ENCODE peak calls at places on chromosomes 11 and 22, in ten cellular contexts. One of them, this sample, is unnamed.

GRCh38 chr11:73399159-73400090 is 23.2 kb downstream of the RELT start:
- DNase-seq in HepG2: no peak
- DNase-seq in endothelial cell of umbilical vein: peak
- DNase-seq in left ventricle myocardium inferior: no peak
- DNase-seq in OCI-LY7: no peak
- DNase-seq in astrocyte: no peak
- DNase-seq in colonic mucosa: no peak
- DNase-seq in tibial nerve: peak
- DNase-seq in uterus: no peak
- DNase-seq in cardiac muscle cell: no peak
- DNase-seq in this sample: peak

GRCh38 chr22:37745548-37746365 is 48.9 kb downstream of the TRIOBP start:
- DNase-seq in HepG2: peak
- DNase-seq in endothelial cell of umbilical vein: peak
- DNase-seq in left ventricle myocardium inferior: peak
- DNase-seq in OCI-LY7: peak
- DNase-seq in astrocyte: peak
- DNase-seq in colonic mucosa: peak
- DNase-seq in tibial nerve: peak
- DNase-seq in uterus: peak
- DNase-seq in cardiac muscle cell: peak
- DNase-seq in this sample: peak

GRCh38 chr11:31788066-31788465 is 23.1 kb downstream of the PAX6 start:
- DNase-seq in HepG2: no peak
- DNase-seq in endothelial cell of umbilical vein: no peak
- DNase-seq in left ventricle myocardium inferior: no peak
- DNase-seq in OCI-LY7: no peak
- DNase-seq in astrocyte: no peak
- DNase-seq in colonic mucosa: no peak
- DNase-seq in tibial nerve: no peak
- DNase-seq in uterus: no peak
- DNase-seq in cardiac muscle cell: no peak
- DNase-seq in this sample: no peak

GRCh38 chr22:42785706-42786499 is 65.2 kb upstream of the A4GALT start:
- DNase-seq in HepG2: no peak
- DNase-seq in endothelial cell of umbilical vein: no peak
- DNase-seq in left ventricle myocardium inferior: no peak
- DNase-seq in OCI-LY7: no peak
- DNase-seq in astrocyte: no peak
- DNase-seq in colonic mucosa: no peak
- DNase-seq in tibial nerve: no peak
- DNase-seq in uterus: no peak
- DNase-seq in cardiac muscle cell: no peak
- DNase-seq in this sample: no peak

GRCh38 chr22:37665487-37665886 is 7.0 kb downstream of the PDXP start:
- DNase-seq in HepG2: no peak
- DNase-seq in endothelial cell of umbilical vein: no peak
- DNase-seq in left ventricle myocardium inferior: no peak
- DNase-seq in OCI-LY7: no peak
- DNase-seq in astrocyte: no peak
- DNase-seq in colonic mucosa: no peak
- DNase-seq in tibial nerve: no peak
- DNase-seq in uterus: no peak
- DNase-seq in cardiac muscle cell: no peak
- DNase-seq in this sample: no peak

GRCh38 chr22:46986788-46987187 is 224.3 kb downstream of the TBC1D22A start:
- DNase-seq in HepG2: no peak
- DNase-seq in endothelial cell of umbilical vein: no peak
- DNase-seq in left ventricle myocardium inferior: no peak
- DNase-seq in OCI-LY7: no peak
- DNase-seq in astrocyte: no peak
- DNase-seq in colonic mucosa: no peak
- DNase-seq in tibial nerve: no peak
- DNase-seq in uterus: no peak
- DNase-seq in cardiac muscle cell: no peak
- DNase-seq in this sample: no peak

GRCh38 chr11:121041072-121041471 is 17.2 kb downstream of the TBCEL start:
- DNase-seq in HepG2: no peak
- DNase-seq in endothelial cell of umbilical vein: no peak
- DNase-seq in left ventricle myocardium inferior: no peak
- DNase-seq in OCI-LY7: no peak
- DNase-seq in astrocyte: no peak
- DNase-seq in colonic mucosa: no peak
- DNase-seq in tibial nerve: no peak
- DNase-seq in uterus: no peak
- DNase-seq in cardiac muscle cell: no peak
- DNase-seq in this sample: no peak

GRCh38 chr22:45671051-45671782 is 417 bp upstream of the ATXN10 start:
- DNase-seq in HepG2: no peak
- DNase-seq in endothelial cell of umbilical vein: peak
- DNase-seq in left ventricle myocardium inferior: no peak
- DNase-seq in OCI-LY7: no peak
- DNase-seq in astrocyte: no peak
- DNase-seq in colonic mucosa: peak
- DNase-seq in tibial nerve: no peak
- DNase-seq in uterus: no peak
- DNase-seq in cardiac muscle cell: no peak
- DNase-seq in this sample: peak

GRCh38 chr11:96393753-96394348 is 4.0 kb downstream of the JRKL start:
- DNase-seq in HepG2: peak
- DNase-seq in endothelial cell of umbilical vein: peak
- DNase-seq in left ventricle myocardium inferior: no peak
- DNase-seq in OCI-LY7: peak
- DNase-seq in astrocyte: peak
- DNase-seq in colonic mucosa: no peak
- DNase-seq in tibial nerve: no peak
- DNase-seq in uterus: no peak
- DNase-seq in cardiac muscle cell: peak
- DNase-seq in this sample: no peak

GRCh38 chr11:2929511-2929879 is 275 bp upstream of the PHLDA2 start:
- DNase-seq in HepG2: no peak
- DNase-seq in endothelial cell of umbilical vein: peak
- DNase-seq in left ventricle myocardium inferior: no peak
- DNase-seq in OCI-LY7: no peak
- DNase-seq in astrocyte: peak
- DNase-seq in colonic mucosa: peak
- DNase-seq in tibial nerve: no peak
- DNase-seq in uterus: no peak
- DNase-seq in cardiac muscle cell: peak
- DNase-seq in this sample: peak

GRCh38 chr22:20141186-20142077 is 9.4 kb downstream of the CCDC188 start:
- DNase-seq in HepG2: no peak
- DNase-seq in endothelial cell of umbilical vein: no peak
- DNase-seq in left ventricle myocardium inferior: no peak
- DNase-seq in OCI-LY7: no peak
- DNase-seq in astrocyte: peak
- DNase-seq in colonic mucosa: no peak
- DNase-seq in tibial nerve: no peak
- DNase-seq in uterus: no peak
- DNase-seq in cardiac muscle cell: peak
- DNase-seq in this sample: no peak

GRCh38 chr22:20979940-20980453 is 2.1 kb upstream of the LZTR1 start:
- DNase-seq in HepG2: peak
- DNase-seq in endothelial cell of umbilical vein: no peak
- DNase-seq in left ventricle myocardium inferior: no peak
- DNase-seq in OCI-LY7: no peak
- DNase-seq in astrocyte: no peak
- DNase-seq in colonic mucosa: no peak
- DNase-seq in tibial nerve: no peak
- DNase-seq in uterus: no peak
- DNase-seq in cardiac muscle cell: no peak
- DNase-seq in this sample: no peak

GRCh38 chr11:124865902-124866851 is 945 bp downstream of the ROBO3 start:
- DNase-seq in HepG2: no peak
- DNase-seq in endothelial cell of umbilical vein: peak
- DNase-seq in left ventricle myocardium inferior: no peak
- DNase-seq in OCI-LY7: no peak
- DNase-seq in astrocyte: no peak
- DNase-seq in colonic mucosa: peak
- DNase-seq in tibial nerve: no peak
- DNase-seq in uterus: no peak
- DNase-seq in cardiac muscle cell: peak
- DNase-seq in this sample: peak

GRCh38 chr22:17634696-17635095 is 3.9 kb upstream of the BCL2L13 start:
- DNase-seq in HepG2: no peak
- DNase-seq in endothelial cell of umbilical vein: no peak
- DNase-seq in left ventricle myocardium inferior: no peak
- DNase-seq in OCI-LY7: no peak
- DNase-seq in astrocyte: no peak
- DNase-seq in colonic mucosa: no peak
- DNase-seq in tibial nerve: no peak
- DNase-seq in uterus: no peak
- DNase-seq in cardiac muscle cell: no peak
- DNase-seq in this sample: no peak

GRCh38 chr22:48899523-48900326 is 927.9 kb downstream of the BRD1 start:
- DNase-seq in HepG2: no peak
- DNase-seq in endothelial cell of umbilical vein: no peak
- DNase-seq in left ventricle myocardium inferior: no peak
- DNase-seq in OCI-LY7: no peak
- DNase-seq in astrocyte: no peak
- DNase-seq in colonic mucosa: peak
- DNase-seq in tibial nerve: no peak
- DNase-seq in uterus: no peak
- DNase-seq in cardiac muscle cell: no peak
- DNase-seq in this sample: no peak

GRCh38 chr11:120929090-120929489 is 94.8 kb upstream of the TBCEL start:
- DNase-seq in HepG2: no peak
- DNase-seq in endothelial cell of umbilical vein: no peak
- DNase-seq in left ventricle myocardium inferior: no peak
- DNase-seq in OCI-LY7: no peak
- DNase-seq in astrocyte: peak
- DNase-seq in colonic mucosa: no peak
- DNase-seq in tibial nerve: no peak
- DNase-seq in uterus: no peak
- DNase-seq in cardiac muscle cell: no peak
- DNase-seq in this sample: no peak

GRCh38 chr11:77407613-77408012 is 66.3 kb downstream of the PAK1 start:
- DNase-seq in HepG2: peak
- DNase-seq in endothelial cell of umbilical vein: peak
- DNase-seq in left ventricle myocardium inferior: no peak
- DNase-seq in OCI-LY7: no peak
- DNase-seq in astrocyte: peak
- DNase-seq in colonic mucosa: peak
- DNase-seq in tibial nerve: no peak
- DNase-seq in uterus: peak
- DNase-seq in cardiac muscle cell: peak
- DNase-seq in this sample: peak
- H3K27ac ChIP-seq in HepG2: no peak
- H3K27ac ChIP-seq in endothelial cell of umbilical vein: no peak
- H3K27ac ChIP-seq in left ventricle myocardium inferior: no peak
- H3K27ac ChIP-seq in OCI-LY7: no peak
- H3K27ac ChIP-seq in astrocyte: peak
- H3K27ac ChIP-seq in colonic mucosa: peak
- H3K27ac ChIP-seq in tibial nerve: no peak
- H3K27ac ChIP-seq in uterus: no peak
- H3K27ac ChIP-seq in cardiac muscle cell: no peak
- H3K27ac ChIP-seq in this sample: no peak

DNA sequence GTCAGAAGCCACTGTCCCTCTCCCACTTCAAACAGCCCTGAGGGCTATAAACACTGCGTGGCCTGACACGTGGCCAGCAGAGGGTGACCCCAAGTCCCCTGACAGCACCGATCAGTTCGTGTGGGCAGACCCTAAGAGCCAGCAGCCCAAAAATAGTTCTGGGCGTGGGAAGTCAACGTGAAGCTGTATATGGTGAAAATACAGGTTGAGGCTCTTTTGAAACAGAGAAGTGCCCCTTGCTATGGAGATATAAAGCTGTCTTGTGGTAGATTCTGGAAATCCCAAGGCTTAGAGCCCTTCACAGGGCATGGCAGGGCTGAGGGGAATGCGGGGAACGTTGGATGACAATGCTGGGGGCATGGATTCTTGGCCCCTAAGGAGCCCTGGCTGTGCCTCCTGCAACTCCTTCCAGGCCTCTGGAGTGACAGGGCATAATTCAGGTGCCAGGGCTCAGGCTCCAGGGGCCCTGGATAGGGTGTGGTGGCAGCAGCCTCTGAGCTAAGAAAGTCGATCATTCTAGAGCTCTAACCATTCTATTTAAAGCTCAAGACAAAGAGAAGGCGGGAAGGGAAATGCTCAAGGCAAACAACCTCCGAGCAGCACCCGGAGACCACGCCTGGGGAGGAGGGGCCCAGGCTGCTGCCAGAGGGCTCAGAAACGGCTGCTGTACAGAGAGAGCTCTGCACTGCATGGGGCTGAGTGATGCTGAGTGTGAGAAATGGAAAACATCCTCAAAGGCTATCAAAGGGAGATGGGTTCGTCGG is 60.4 kb upstream of the CD5 start:
- DNase-seq in HepG2: no peak
- DNase-seq in endothelial cell of umbilical vein: peak
- DNase-seq in left ventricle myocardium inferior: peak
- DNase-seq in OCI-LY7: peak
- DNase-seq in astrocyte: no peak
- DNase-seq in colonic mucosa: peak
- DNase-seq in tibial nerve: no peak
- DNase-seq in uterus: no peak
- DNase-seq in cardiac muscle cell: peak
- DNase-seq in this sample: no peak
- H3K27ac ChIP-seq in HepG2: no peak
- H3K27ac ChIP-seq in endothelial cell of umbilical vein: no peak
- H3K27ac ChIP-seq in left ventricle myocardium inferior: peak
- H3K27ac ChIP-seq in OCI-LY7: no peak
- H3K27ac ChIP-seq in astrocyte: no peak
- H3K27ac ChIP-seq in colonic mucosa: no peak
- H3K27ac ChIP-seq in tibial nerve: no peak
- H3K27ac ChIP-seq in uterus: peak
- H3K27ac ChIP-seq in cardiac muscle cell: peak
- H3K27ac ChIP-seq in this sample: no peak

DNA sequence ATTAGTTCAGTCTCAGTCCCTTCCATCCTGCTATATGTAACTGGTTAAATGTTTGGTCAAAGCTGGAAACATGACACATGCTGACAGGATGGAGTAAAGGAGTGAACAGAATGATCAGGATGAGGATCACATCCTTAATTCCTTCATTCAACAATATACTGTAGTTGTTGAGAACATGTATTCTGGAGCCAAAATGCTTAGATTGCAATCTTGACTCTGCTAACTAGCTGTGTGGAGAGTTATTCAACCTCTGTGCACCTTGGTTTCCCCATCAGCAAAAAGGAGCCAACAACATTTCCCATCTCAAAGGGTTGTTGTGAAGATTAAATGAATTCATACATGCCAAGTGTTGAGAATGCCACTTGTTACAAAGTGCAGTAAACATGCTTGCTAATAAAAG is 12.8 kb downstream of the ENTHD1 start:
- DNase-seq in HepG2: no peak
- DNase-seq in endothelial cell of umbilical vein: no peak
- DNase-seq in left ventricle myocardium inferior: no peak
- DNase-seq in OCI-LY7: no peak
- DNase-seq in astrocyte: no peak
- DNase-seq in colonic mucosa: no peak
- DNase-seq in tibial nerve: no peak
- DNase-seq in uterus: no peak
- DNase-seq in cardiac muscle cell: no peak
- DNase-seq in this sample: no peak
- H3K27ac ChIP-seq in HepG2: no peak
- H3K27ac ChIP-seq in endothelial cell of umbilical vein: no peak
- H3K27ac ChIP-seq in left ventricle myocardium inferior: no peak
- H3K27ac ChIP-seq in OCI-LY7: no peak
- H3K27ac ChIP-seq in astrocyte: no peak
- H3K27ac ChIP-seq in colonic mucosa: no peak
- H3K27ac ChIP-seq in tibial nerve: no peak
- H3K27ac ChIP-seq in uterus: no peak
- H3K27ac ChIP-seq in cardiac muscle cell: no peak
- H3K27ac ChIP-seq in this sample: no peak

GRCh38 chr11:122755409-122755808 is 82.9 kb upstream of the CRTAM start:
- DNase-seq in HepG2: no peak
- DNase-seq in endothelial cell of umbilical vein: no peak
- DNase-seq in left ventricle myocardium inferior: no peak
- DNase-seq in OCI-LY7: no peak
- DNase-seq in astrocyte: no peak
- DNase-seq in colonic mucosa: no peak
- DNase-seq in tibial nerve: no peak
- DNase-seq in uterus: no peak
- DNase-seq in cardiac muscle cell: peak
- DNase-seq in this sample: no peak
- H3K27ac ChIP-seq in HepG2: no peak
- H3K27ac ChIP-seq in endothelial cell of umbilical vein: no peak
- H3K27ac ChIP-seq in left ventricle myocardium inferior: no peak
- H3K27ac ChIP-seq in OCI-LY7: peak
- H3K27ac ChIP-seq in astrocyte: no peak
- H3K27ac ChIP-seq in colonic mucosa: no peak
- H3K27ac ChIP-seq in tibial nerve: no peak
- H3K27ac ChIP-seq in uterus: no peak
- H3K27ac ChIP-seq in cardiac muscle cell: no peak
- H3K27ac ChIP-seq in this sample: no peak